ENCODE peak calls at places on chromosomes 3 and 15, in four cellular contexts. One of them, this sample, is unnamed.

GRCh38 chr15:91456251-91456718 is 356.2 kb downstream of the SV2B start:
- DNase-seq in right cardiac atrium: no peak
- DNase-seq in iPS DF 6.9: no peak
- DNase-seq in substantia nigra: no peak
- DNase-seq in this sample: no peak

GRCh38 chr3:149115114-149115513 is 14.3 kb upstream of the HPS3 start:
- DNase-seq in iPS DF 6.9: no peak
- DNase-seq in substantia nigra: no peak
- DNase-seq in right cardiac atrium: no peak
- DNase-seq in this sample: no peak

GRCh38 chr3:38039899-38040261 is 872 bp downstream of the DLEC1 start:
- DNase-seq in substantia nigra: peak
- DNase-seq in right cardiac atrium: peak
- DNase-seq in iPS DF 6.9: no peak
- DNase-seq in this sample: peak

GRCh38 chr15:59995568-59996349 is 8.4 kb upstream of the FOXB1 start:
- DNase-seq in substantia nigra: no peak
- DNase-seq in iPS DF 6.9: no peak
- DNase-seq in right cardiac atrium: no peak
- DNase-seq in this sample: no peak

GRCh38 chr3:4821331-4821730 is 157.9 kb upstream of the BHLHE40 start:
- DNase-seq in right cardiac atrium: no peak
- DNase-seq in iPS DF 6.9: no peak
- DNase-seq in substantia nigra: no peak
- DNase-seq in this sample: no peak

GRCh38 chr3:56782215-56782614 is 19.5 kb downstream of the ARHGEF3 start:
- DNase-seq in substantia nigra: no peak
- DNase-seq in right cardiac atrium: no peak
- DNase-seq in iPS DF 6.9: no peak
- DNase-seq in this sample: no peak

GRCh38 chr15:42494998-42495360 is 455 bp upstream of the SNAP23 start:
- DNase-seq in right cardiac atrium: peak
- DNase-seq in substantia nigra: peak
- DNase-seq in iPS DF 6.9: no peak
- DNase-seq in this sample: no peak

GRCh38 chr15:85047271-85047948 is 65.8 kb downstream of the PDE8A start:
- DNase-seq in iPS DF 6.9: no peak
- DNase-seq in right cardiac atrium: peak
- DNase-seq in substantia nigra: no peak
- DNase-seq in this sample: no peak

GRCh38 chr3:187958432-187959003 is 195.4 kb upstream of the LPP start:
- DNase-seq in substantia nigra: no peak
- DNase-seq in right cardiac atrium: no peak
- DNase-seq in iPS DF 6.9: no peak
- DNase-seq in this sample: peak

GRCh38 chr3:186021673-186022362 is 84.0 kb upstream of the TRA2B start:
- DNase-seq in iPS DF 6.9: no peak
- DNase-seq in substantia nigra: no peak
- DNase-seq in right cardiac atrium: no peak
- DNase-seq in this sample: no peak

GRCh38 chr3:120559228-120560061 is 36.7 kb upstream of the NDUFB4 start:
- DNase-seq in iPS DF 6.9: no peak
- DNase-seq in right cardiac atrium: peak
- DNase-seq in substantia nigra: no peak
- DNase-seq in this sample: peak

GRCh38 chr3:115280531-115280930 is 133.4 kb upstream of the ZBTB20 start:
- DNase-seq in substantia nigra: no peak
- DNase-seq in iPS DF 6.9: no peak
- DNase-seq in right cardiac atrium: no peak
- DNase-seq in this sample: no peak

GRCh38 chr3:18758047-18758704 is 333.0 kb upstream of the SATB1 start:
- DNase-seq in substantia nigra: no peak
- DNase-seq in right cardiac atrium: no peak
- DNase-seq in iPS DF 6.9: peak
- DNase-seq in this sample: no peak

GRCh38 chr15:85854345-85855097 is 59.8 kb upstream of the KLHL25 start:
- DNase-seq in iPS DF 6.9: peak
- DNase-seq in right cardiac atrium: no peak
- DNase-seq in substantia nigra: no peak
- DNase-seq in this sample: no peak

GRCh38 chr3:178950676-178951075 is 120.9 kb downstream of the ZMAT3 start:
- DNase-seq in iPS DF 6.9: no peak
- DNase-seq in substantia nigra: no peak
- DNase-seq in right cardiac atrium: no peak
- DNase-seq in this sample: no peak

GRCh38 chr15:77024273-77025065 is 29.5 kb downstream of the PSTPIP1 start:
- DNase-seq in substantia nigra: no peak
- DNase-seq in right cardiac atrium: peak
- DNase-seq in iPS DF 6.9: no peak
- DNase-seq in this sample: peak

GRCh38 chr3:117114517-117115265 is 405.1 kb downstream of the TUSC7 start:
- DNase-seq in substantia nigra: no peak
- DNase-seq in iPS DF 6.9: no peak
- DNase-seq in right cardiac atrium: no peak
- DNase-seq in this sample: no peak

GRCh38 chr15:31342381-31342780 is 15.7 kb downstream of the KLF13 start:
- DNase-seq in substantia nigra: no peak
- DNase-seq in iPS DF 6.9: no peak
- DNase-seq in right cardiac atrium: no peak
- DNase-seq in this sample: peak

GRCh38 chr3:183491923-183492848 is 63.3 kb downstream of the KLHL6 start:
- DNase-seq in iPS DF 6.9: no peak
- DNase-seq in right cardiac atrium: no peak
- DNase-seq in substantia nigra: no peak
- DNase-seq in this sample: no peak

GRCh38 chr15:100275641-100276040 is 66.1 kb downstream of the ADAMTS17 start:
- DNase-seq in iPS DF 6.9: no peak
- DNase-seq in substantia nigra: no peak
- DNase-seq in right cardiac atrium: no peak
- DNase-seq in this sample: no peak

GRCh38 chr3:42823351-42823750 is 14.1 kb downstream of the ACKR2 start:
- DNase-seq in iPS DF 6.9: no peak
- DNase-seq in substantia nigra: no peak
- DNase-seq in right cardiac atrium: no peak
- DNase-seq in this sample: no peak

GRCh38 chr15:31077181-31077580 is 24.3 kb downstream of the TRPM1 start:
- DNase-seq in right cardiac atrium: no peak
- DNase-seq in substantia nigra: no peak
- DNase-seq in iPS DF 6.9: no peak
- DNase-seq in this sample: no peak

DNA sequence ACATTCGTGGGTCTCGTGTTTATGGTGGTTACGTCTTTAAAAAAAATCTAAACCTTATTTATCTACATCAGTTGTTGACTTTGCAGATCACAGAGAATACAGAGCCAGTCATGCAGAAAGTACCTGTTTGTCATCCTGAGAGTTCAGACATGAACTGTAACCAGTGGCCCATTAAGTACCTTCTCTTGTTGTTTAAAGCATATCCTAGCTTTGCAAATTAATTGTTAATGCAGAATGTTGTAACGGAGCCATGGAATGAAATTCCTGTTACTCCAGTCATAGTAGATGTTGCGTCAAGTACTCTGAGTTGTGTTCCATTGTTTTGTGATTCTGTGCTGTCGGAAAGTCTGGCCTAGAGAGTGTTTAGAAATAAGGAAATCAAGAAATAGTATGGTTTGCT is 205.2 kb downstream of the RBMS3 start:
- DNase-seq in substantia nigra: no peak
- DNase-seq in iPS DF 6.9: no peak
- DNase-seq in right cardiac atrium: no peak
- DNase-seq in this sample: no peak
- H3K27ac ChIP-seq in substantia nigra: no peak
- H3K27ac ChIP-seq in iPS DF 6.9: no peak
- H3K27ac ChIP-seq in right cardiac atrium: no peak
- H3K27ac ChIP-seq in this sample: no peak

DNA sequence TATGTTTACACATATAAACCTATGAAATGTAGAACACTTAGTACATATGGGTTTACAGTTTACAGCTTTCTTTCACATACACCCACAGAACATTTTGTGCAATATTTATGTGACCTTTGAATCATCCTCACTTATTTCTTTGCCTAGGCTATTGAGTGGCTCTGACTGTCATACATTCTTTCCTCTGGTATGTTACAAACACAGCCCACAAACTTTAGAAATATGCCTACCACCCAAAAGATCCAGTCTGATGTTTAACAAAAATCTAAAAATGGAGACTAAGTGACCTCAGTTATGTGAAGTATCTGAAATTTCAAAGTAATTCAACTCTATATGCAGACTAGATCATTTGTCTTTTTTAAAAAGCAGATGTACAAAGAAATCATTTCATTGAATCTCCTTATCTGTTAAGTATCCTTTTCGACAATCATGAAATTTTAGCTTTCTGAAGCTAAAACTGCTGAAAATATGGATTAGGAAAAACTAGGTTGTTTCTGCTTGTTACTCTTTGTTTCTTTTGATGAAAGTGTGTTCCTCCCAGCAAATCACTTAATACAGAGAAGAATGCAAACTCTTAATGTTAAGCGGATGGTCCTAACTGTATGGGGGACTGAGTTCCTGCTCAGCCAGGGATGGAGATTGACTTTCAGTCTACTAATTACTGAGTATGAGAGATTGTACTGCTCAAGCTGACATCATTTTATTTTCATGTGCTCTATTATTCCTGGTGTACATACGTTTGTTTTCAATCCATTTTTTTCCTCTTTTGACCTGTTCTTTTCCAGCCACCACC is 27.7 kb downstream of the CCDC54 start:
- DNase-seq in substantia nigra: no peak
- DNase-seq in iPS DF 6.9: no peak
- DNase-seq in right cardiac atrium: no peak
- DNase-seq in this sample: no peak
- H3K27ac ChIP-seq in substantia nigra: no peak
- H3K27ac ChIP-seq in iPS DF 6.9: no peak
- H3K27ac ChIP-seq in right cardiac atrium: no peak
- H3K27ac ChIP-seq in this sample: no peak

GRCh38 chr15:69997701-69998273 is 99.9 kb downstream of the TLE3 start:
- DNase-seq in substantia nigra: peak
- DNase-seq in iPS DF 6.9: no peak
- DNase-seq in right cardiac atrium: peak
- DNase-seq in this sample: peak
- H3K27ac ChIP-seq in substantia nigra: no peak
- H3K27ac ChIP-seq in iPS DF 6.9: no peak
- H3K27ac ChIP-seq in right cardiac atrium: no peak
- H3K27ac ChIP-seq in this sample: no peak

GRCh38 chr15:62840518-62841268 is 201.9 kb upstream of the TPM1 start:
- DNase-seq in right cardiac atrium: peak
- DNase-seq in iPS DF 6.9: no peak
- DNase-seq in substantia nigra: no peak
- DNase-seq in this sample: no peak

GRCh38 chr15:62845239-62846126 is 197.1 kb upstream of the TPM1 start:
- DNase-seq in substantia nigra: no peak
- DNase-seq in right cardiac atrium: no peak
- DNase-seq in iPS DF 6.9: no peak
- DNase-seq in this sample: no peak

GRCh38 chr15:62844564-62845235 is 197.8 kb upstream of the TPM1 start:
- DNase-seq in right cardiac atrium: no peak
- DNase-seq in substantia nigra: no peak
- DNase-seq in iPS DF 6.9: no peak
- DNase-seq in this sample: no peak

GRCh38 chr15:62841269-62841628 is 201.3 kb upstream of the TPM1 start:
- DNase-seq in substantia nigra: no peak
- DNase-seq in iPS DF 6.9: no peak
- DNase-seq in right cardiac atrium: no peak
- DNase-seq in this sample: no peak

GRCh38 chr15:62841891-62842559 is 200.5 kb upstream of the TPM1 start:
- DNase-seq in substantia nigra: no peak
- DNase-seq in iPS DF 6.9: no peak
- DNase-seq in right cardiac atrium: peak
- DNase-seq in this sample: no peak
- H3K27ac ChIP-seq in substantia nigra: no peak
- H3K27ac ChIP-seq in iPS DF 6.9: no peak
- H3K27ac ChIP-seq in right cardiac atrium: peak
- H3K27ac ChIP-seq in this sample: no peak

GRCh38 chr3:127299276-127299675 is 11.4 kb upstream of the PRR20G start:
- DNase-seq in right cardiac atrium: peak
- DNase-seq in iPS DF 6.9: no peak
- DNase-seq in substantia nigra: no peak
- DNase-seq in this sample: no peak
- H3K27ac ChIP-seq in right cardiac atrium: no peak
- H3K27ac ChIP-seq in iPS DF 6.9: no peak
- H3K27ac ChIP-seq in substantia nigra: no peak
- H3K27ac ChIP-seq in this sample: no peak

GRCh38 chr3:123766195-123767019 is 117.7 kb downstream of the MYLK start:
- DNase-seq in right cardiac atrium: no peak
- DNase-seq in substantia nigra: no peak
- DNase-seq in iPS DF 6.9: no peak
- DNase-seq in this sample: no peak
- H3K27ac ChIP-seq in right cardiac atrium: no peak
- H3K27ac ChIP-seq in substantia nigra: no peak
- H3K27ac ChIP-seq in iPS DF 6.9: no peak
- H3K27ac ChIP-seq in this sample: no peak